ENCODE peak calls at places on chromosome 3, in nine cellular contexts. U is upper lobe of left lung, R is HCT116, E is SK-N-MC, X is transverse colon, V is sigmoid colon, T is breast epithelium, Q is prostate gland, P is spleen. D is an unnamed sample.

GRCh38 chr3:163891771-163892170 is 1186.5 kb downstream of the SI start:
- DNase-seq in X (no peak), R (no peak), Q (no peak), P (no peak), E (no peak), T (no peak), V (no peak), U (no peak), D (no peak)

GRCh38 chr3:129547241-129547640 is 4.3 kb downstream of the H1-8 start:
- DNase-seq in U (no peak), Q (no peak), X (no peak), V (no peak), T (no peak), P (no peak), R (no peak), E (no peak), D (no peak)

GRCh38 chr3:150414273-150414672 is 6.2 kb downstream of the TSC22D2 start:
- DNase-seq in X (no peak), T (no peak), U (no peak), E (no peak), Q (no peak), R (no peak), V (no peak), P (no peak), D (no peak)

GRCh38 chr3:8888296-8888915 is 74.9 kb downstream of the RAD18 start:
- DNase-seq in T (no peak), E (no peak), Q (no peak), R (no peak), V (no peak), P (no peak), U (no peak), X (no peak), D (no peak)

GRCh38 chr3:160928183-160928718 is 172.2 kb downstream of the PPM1L start:
- DNase-seq in P (no peak), V (no peak), R (no peak), X (no peak), Q (no peak), E (no peak), T (no peak), U (no peak), D (no peak)

GRCh38 chr3:197253243-197253947 is 45.0 kb downstream of the DLG1 start:
- DNase-seq in Q (no peak), E (no peak), U (no peak), R (no peak), X (no peak), P (no peak), V (no peak), T (no peak), D (no peak)

GRCh38 chr3:139121513-139122220 is 77.0 kb upstream of the PRR23C start:
- DNase-seq in U (no peak), E (no peak), Q (peak), R (no peak), T (no peak), X (peak), V (no peak), P (no peak), D (no peak)

GRCh38 chr3:64150527-64151238 is 74.6 kb downstream of the PRICKLE2 start:
- DNase-seq in X (peak), T (peak), E (no peak), Q (peak), R (no peak), P (no peak), V (peak), U (peak), D (peak)

GRCh38 chr3:131526801-131527347 is 24.1 kb upstream of the MRPL3 start:
- DNase-seq in T (no peak), Q (peak), X (no peak), P (peak), U (peak), V (no peak), E (no peak), R (no peak), D (peak)

GRCh38 chr3:13077431-13078157 is 4.4 kb upstream of the IQSEC1 start:
- DNase-seq in E (no peak), T (no peak), V (no peak), X (no peak), U (no peak), Q (peak), P (no peak), R (no peak), D (peak)

GRCh38 chr3:24923565-24923964 is 428.9 kb upstream of the THRB start:
- DNase-seq in U (no peak), P (no peak), V (no peak), R (no peak), T (no peak), X (no peak), E (no peak), Q (no peak), D (no peak)

GRCh38 chr3:115062412-115062956 is 84.6 kb downstream of the ZBTB20 start:
- DNase-seq in X (no peak), P (no peak), V (no peak), E (no peak), Q (no peak), R (no peak), T (no peak), U (no peak), D (no peak)

GRCh38 chr3:135762188-135762853 is 203.2 kb upstream of the PPP2R3A start:
- DNase-seq in U (no peak), T (no peak), V (no peak), E (no peak), R (no peak), X (no peak), P (no peak), Q (no peak), D (no peak)

GRCh38 chr3:53753518-53754183 is 92.6 kb downstream of the CHDH start:
- DNase-seq in Q (no peak), V (no peak), X (no peak), P (no peak), R (no peak), T (no peak), E (no peak), U (no peak), D (no peak)

GRCh38 chr3:187519428-187519890 is 150.7 kb downstream of the SST start:
- DNase-seq in X (no peak), Q (no peak), V (no peak), E (peak), T (no peak), U (no peak), P (no peak), R (no peak), D (no peak)

GRCh38 chr3:42376397-42376798 is 34.0 kb downstream of the LYZL4 start:
- DNase-seq in R (peak), X (no peak), E (no peak), Q (peak), P (no peak), U (no peak), V (no peak), T (no peak), D (no peak)

GRCh38 chr3:14844386-14845170 is 25.8 kb downstream of the FGD5 start:
- DNase-seq in R (no peak), E (no peak), Q (no peak), U (no peak), V (peak), X (no peak), T (no peak), P (no peak), D (no peak)

GRCh38 chr3:101017048-101017447 is 23.8 kb upstream of the ABI3BP start:
- DNase-seq in V (no peak), E (no peak), P (no peak), Q (no peak), X (no peak), T (no peak), R (no peak), U (no peak), D (no peak)

GRCh38 chr3:112635674-112636073 is 5.3 kb downstream of the CCDC80 start:
- DNase-seq in Q (no peak), R (no peak), E (no peak), X (peak), V (peak), P (no peak), U (no peak), T (no peak), D (no peak)

GRCh38 chr3:107543666-107544065 is 20.9 kb downstream of the BBX start:
- DNase-seq in E (no peak), Q (no peak), X (no peak), P (no peak), V (no peak), T (no peak), R (no peak), U (no peak), D (no peak)

GRCh38 chr3:183958226-183958625 is 59.5 kb downstream of the ABCC5 start:
- DNase-seq in V (no peak), R (no peak), P (no peak), T (no peak), X (no peak), U (no peak), Q (no peak), E (no peak), D (no peak)

GRCh38 chr3:155154255-155154654 is 74.1 kb downstream of the MME start:
- DNase-seq in T (no peak), R (no peak), U (no peak), Q (no peak), P (no peak), V (no peak), E (no peak), X (no peak), D (no peak)

GRCh38 chr3:31132132-31132769 is 237.8 kb upstream of the GADL1 start:
- DNase-seq in P (no peak), R (peak), V (no peak), Q (no peak), E (no peak), X (no peak), T (no peak), U (no peak), D (no peak)

GRCh38 chr3:146476094-146476740 is 6.9 kb upstream of the PLSCR2 start:
- DNase-seq in V (no peak), X (no peak), P (no peak), U (no peak), R (no peak), Q (no peak), T (no peak), E (no peak), D (no peak)

GRCh38 chr3:70531063-70531657 is 218.7 kb upstream of the MDFIC2 start:
- DNase-seq in U (no peak), E (peak), R (no peak), V (no peak), P (no peak), X (no peak), T (no peak), Q (no peak), D (no peak)

GRCh38 chr3:171505822-171506333 is 45.7 kb upstream of the TNIK start:
- DNase-seq in V (no peak), T (no peak), U (no peak), P (no peak), R (no peak), E (no peak), X (no peak), Q (no peak), D (no peak)

GRCh38 chr3:152583913-152584312 is 251.0 kb upstream of the P2RY1 start:
- DNase-seq in T (no peak), V (peak), U (no peak), P (no peak), R (no peak), X (no peak), Q (no peak), E (no peak), D (no peak)

GRCh38 chr3:134092231-134092701 is 62.5 kb upstream of the SLCO2A1 start:
- DNase-seq in X (no peak), V (no peak), E (no peak), U (no peak), T (no peak), R (no peak), Q (no peak), P (no peak), D (no peak)

GRCh38 chr3:134647902-134648760 is 2.7 kb downstream of the KY start:
- DNase-seq in X (no peak), U (no peak), V (no peak), E (no peak), T (no peak), Q (no peak), R (no peak), P (no peak), D (no peak)

GRCh38 chr3:3998140-3998977 is 199.1 kb downstream of the LRRN1 start:
- DNase-seq in Q (peak), U (no peak), T (no peak), R (peak), V (no peak), P (no peak), E (peak), X (no peak), D (no peak)

GRCh38 chr3:141840737-141841544 is 35.5 kb upstream of the ATP1B3 start:
- DNase-seq in E (no peak), R (peak), X (no peak), T (no peak), P (no peak), Q (no peak), V (no peak), U (no peak), D (no peak)

GRCh38 chr3:136396916-136397315 is 146.8 kb downstream of the PCCB start:
- DNase-seq in X (no peak), V (no peak), U (no peak), E (no peak), P (no peak), T (no peak), Q (no peak), R (no peak), D (no peak)

GRCh38 chr3:175212896-175213295 is 353.8 kb downstream of the NAALADL2 start:
- DNase-seq in R (no peak), V (no peak), X (no peak), Q (no peak), P (no peak), U (no peak), E (no peak), T (no peak), D (no peak)

GRCh38 chr3:190122198-190122771 is 1.6 kb upstream of the P3H2 start:
- DNase-seq in U (no peak), R (no peak), P (no peak), E (no peak), X (no peak), T (no peak), V (no peak), Q (no peak), D (no peak)

GRCh38 chr3:141895731-141896130 is 19.3 kb downstream of the ATP1B3 start:
- DNase-seq in T (no peak), X (no peak), R (no peak), V (no peak), E (no peak), Q (no peak), P (no peak), U (no peak), D (no peak)

GRCh38 chr3:165446555-165446954 is 250.4 kb upstream of the SLITRK3 start:
- DNase-seq in X (no peak), E (no peak), R (no peak), V (no peak), U (no peak), T (no peak), P (no peak), Q (no peak), D (no peak)

GRCh38 chr3:172591876-172592771 is 68.9 kb upstream of the TNFSF10 start:
- DNase-seq in V (no peak), T (no peak), R (no peak), E (no peak), U (no peak), Q (no peak), X (peak), P (no peak), D (no peak)

GRCh38 chr3:10041034-10041433 is 14.8 kb downstream of the FANCD2 start:
- DNase-seq in E (no peak), X (no peak), R (no peak), U (no peak), P (no peak), V (no peak), Q (no peak), T (no peak), D (no peak)

GRCh38 chr3:148379763-148380162 is 317.9 kb upstream of the AGTR1 start:
- DNase-seq in Q (peak), P (no peak), U (no peak), T (no peak), X (no peak), E (no peak), R (peak), V (no peak), D (no peak)

GRCh38 chr3:149356044-149356592 is 21.3 kb downstream of the TM4SF1 start:
- DNase-seq in P (no peak), E (no peak), V (no peak), U (no peak), T (no peak), Q (no peak), X (no peak), R (no peak), D (no peak)

GRCh38 chr3:44339990-44340389 is 1.4 kb downstream of the TCAIM start:
- DNase-seq in U (no peak), T (no peak), E (no peak), V (no peak), X (no peak), Q (no peak), R (no peak), P (no peak), D (no peak)
- H3K27ac ChIP-seq in U (no peak), T (no peak), E (no peak), V (peak), X (peak), Q (no peak), R (no peak), P (no peak), D (peak)

GRCh38 chr3:156317457-156317856 is 197.1 kb downstream of the KCNAB1 start:
- DNase-seq in V (no peak), E (peak), Q (no peak), R (peak), P (no peak), T (no peak), U (no peak), X (no peak), D (no peak)
- TF ChIP-seq POLR2AphosphoS5 in V (no peak), E (no peak), Q (no peak), R (peak), P (no peak), T (no peak), U (no peak), X (no peak), D (peak)

DNA sequence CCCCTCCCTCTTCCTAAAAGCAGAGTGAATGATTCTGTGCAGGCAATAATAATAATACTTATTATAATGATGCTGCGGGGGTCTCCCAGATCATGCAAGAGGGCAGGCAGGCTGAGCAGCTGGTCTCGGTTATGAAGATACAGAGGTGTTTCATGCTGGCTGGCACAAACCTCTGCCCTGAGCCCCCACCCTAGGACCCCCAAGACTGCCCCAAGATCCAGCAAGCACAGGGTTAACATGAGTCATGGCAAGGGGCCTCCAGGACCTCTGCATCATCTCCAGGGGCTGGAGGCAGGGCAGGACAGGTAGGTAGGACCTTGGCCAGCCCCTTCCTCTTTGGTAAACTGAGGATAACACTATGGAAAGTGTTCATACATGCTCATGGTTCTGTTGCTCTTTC is 2.7 kb downstream of the MGLL start:
- DNase-seq in R (no peak), T (no peak), U (no peak), Q (no peak), X (no peak), P (no peak), E (no peak), V (no peak), D (no peak)
- H3K4me3 ChIP-seq in R (no peak), T (no peak), U (peak), Q (no peak), X (no peak), P (no peak), E (no peak), V (no peak), D (no peak)

DNA sequence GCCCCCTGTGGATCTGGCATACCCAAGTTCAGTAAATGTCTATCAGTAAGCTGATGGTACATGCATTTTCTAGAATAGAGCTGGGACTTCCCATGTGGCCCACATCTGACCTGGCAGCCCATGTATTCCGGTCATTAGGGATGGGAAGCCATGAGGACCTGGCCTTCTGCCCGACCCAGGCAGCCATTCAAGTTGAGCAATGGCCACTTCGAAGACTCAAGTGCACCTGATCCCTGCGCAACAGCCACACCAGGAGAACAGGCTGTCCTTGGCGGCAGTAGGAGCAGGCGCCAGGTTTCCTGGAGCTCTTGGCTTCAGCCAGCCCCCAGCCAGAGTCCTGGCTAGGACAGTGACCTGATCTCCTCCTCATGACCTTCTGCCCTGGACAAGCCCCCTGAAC is 14.6 kb downstream of the HEMK1 start:
- DNase-seq in U (peak), V (peak), X (no peak), T (no peak), R (no peak), Q (no peak), P (no peak), E (no peak), D (no peak)
- H3K27ac ChIP-seq in U (peak), V (no peak), X (no peak), T (peak), R (no peak), Q (peak), P (no peak), E (no peak), D (peak)

GRCh38 chr3:157376596-157377300 is 59.9 kb upstream of the PTX3 start:
- DNase-seq in R (no peak), P (no peak), X (no peak), E (no peak), V (no peak), Q (no peak), U (no peak), T (no peak), D (no peak)
- TF ChIP-seq POLR2AphosphoS5 in R (no peak), P (no peak), X (no peak), E (no peak), V (no peak), Q (no peak), U (no peak), T (no peak), D (no peak)

D was measured in stomach.